ENCODE peak calls at places on chromosomes 4 and X, in four cellular contexts. One of them, this sample, is unnamed.

GRCh38 chr4:184744251-184744650 is 10.4 kb upstream of the CENPU start:
- DNase-seq in psoas muscle: no peak
- DNase-seq in body of pancreas: no peak
- DNase-seq in left lung: no peak
- DNase-seq in this sample: no peak

GRCh38 chrX:151359931-151360871 is 36.8 kb upstream of the VMA21 start:
- DNase-seq in body of pancreas: peak
- DNase-seq in left lung: peak
- DNase-seq in psoas muscle: peak
- DNase-seq in this sample: no peak

GRCh38 chr4:48341776-48342558 is 638 bp downstream of the SLAIN2 start:
- DNase-seq in left lung: peak
- DNase-seq in body of pancreas: peak
- DNase-seq in psoas muscle: peak
- DNase-seq in this sample: peak

GRCh38 chrX:129478516-129478915 is 44.8 kb downstream of the SMARCA1 start:
- DNase-seq in body of pancreas: no peak
- DNase-seq in left lung: no peak
- DNase-seq in psoas muscle: no peak
- DNase-seq in this sample: no peak

GRCh38 chr4:110653602-110654253 is 30.9 kb upstream of the PITX2 start:
- DNase-seq in left lung: no peak
- DNase-seq in psoas muscle: no peak
- DNase-seq in body of pancreas: no peak
- DNase-seq in this sample: no peak

GRCh38 chrX:76643590-76643989 is 216.1 kb downstream of the MAGEE1 start:
- DNase-seq in body of pancreas: no peak
- DNase-seq in left lung: no peak
- DNase-seq in psoas muscle: no peak
- DNase-seq in this sample: no peak

GRCh38 chr4:71130827-71131603 is 137.6 kb downstream of the DCK start:
- DNase-seq in left lung: no peak
- DNase-seq in psoas muscle: no peak
- DNase-seq in body of pancreas: no peak
- DNase-seq in this sample: no peak

GRCh38 chr4:148831945-148832344 is 389.7 kb upstream of the NR3C2 start:
- DNase-seq in body of pancreas: no peak
- DNase-seq in left lung: no peak
- DNase-seq in psoas muscle: no peak
- DNase-seq in this sample: no peak

GRCh38 chr4:71290481-71290880 is 48.3 kb upstream of the SLC4A4 start:
- DNase-seq in psoas muscle: no peak
- DNase-seq in left lung: no peak
- DNase-seq in body of pancreas: no peak
- DNase-seq in this sample: no peak

GRCh38 chr4:142009751-142010150 is 373.4 kb downstream of the IL15 start:
- DNase-seq in body of pancreas: no peak
- DNase-seq in psoas muscle: no peak
- DNase-seq in left lung: no peak
- DNase-seq in this sample: no peak

GRCh38 chrX:9611436-9612145 is 146.7 kb downstream of the TBL1X start:
- DNase-seq in psoas muscle: no peak
- DNase-seq in body of pancreas: no peak
- DNase-seq in left lung: no peak
- DNase-seq in this sample: no peak

GRCh38 chr4:175850240-175850639 is 38.2 kb upstream of the GPM6A start:
- DNase-seq in psoas muscle: no peak
- DNase-seq in body of pancreas: no peak
- DNase-seq in left lung: no peak
- DNase-seq in this sample: no peak

GRCh38 chr4:2806392-2807355 is 13.8 kb downstream of the SH3BP2 start:
- DNase-seq in psoas muscle: peak
- DNase-seq in body of pancreas: peak
- DNase-seq in left lung: peak
- DNase-seq in this sample: peak

GRCh38 chrX:44183329-44183728 is 160.1 kb downstream of the EFHC2 start:
- DNase-seq in left lung: no peak
- DNase-seq in psoas muscle: no peak
- DNase-seq in body of pancreas: no peak
- DNase-seq in this sample: no peak

GRCh38 chr4:96170198-96170597 is 330.3 kb downstream of the PDHA2 start:
- DNase-seq in psoas muscle: no peak
- DNase-seq in body of pancreas: no peak
- DNase-seq in left lung: peak
- DNase-seq in this sample: no peak

GRCh38 chr4:31791666-31792065 is 1071.5 kb downstream of the PCDH7 start:
- DNase-seq in body of pancreas: no peak
- DNase-seq in left lung: no peak
- DNase-seq in psoas muscle: no peak
- DNase-seq in this sample: no peak

GRCh38 chrX:11648705-11649519 is 16.8 kb downstream of the ARHGAP6 start:
- DNase-seq in body of pancreas: no peak
- DNase-seq in left lung: no peak
- DNase-seq in psoas muscle: peak
- DNase-seq in this sample: no peak

GRCh38 chr4:85756938-85757337 is 282.0 kb downstream of the ARHGAP24 start:
- DNase-seq in psoas muscle: no peak
- DNase-seq in left lung: no peak
- DNase-seq in body of pancreas: peak
- DNase-seq in this sample: no peak

GRCh38 chrX:50456712-50457484 is 13.7 kb downstream of the DGKK start:
- DNase-seq in body of pancreas: no peak
- DNase-seq in psoas muscle: no peak
- DNase-seq in left lung: no peak
- DNase-seq in this sample: no peak

GRCh38 chr4:123676550-123677229 is 280.1 kb downstream of the SPRY1 start:
- DNase-seq in body of pancreas: peak
- DNase-seq in left lung: no peak
- DNase-seq in psoas muscle: no peak
- DNase-seq in this sample: no peak

GRCh38 chr4:76293705-76294274 is 12.7 kb upstream of the STBD1 start:
- DNase-seq in body of pancreas: no peak
- DNase-seq in left lung: no peak
- DNase-seq in psoas muscle: no peak
- DNase-seq in this sample: no peak

GRCh38 chrX:107851215-107851614 is 25.5 kb downstream of the MID2 start:
- DNase-seq in body of pancreas: no peak
- DNase-seq in psoas muscle: no peak
- DNase-seq in left lung: no peak
- DNase-seq in this sample: no peak

GRCh38 chr4:128134925-128135324 is 73.8 kb downstream of the LARP1B start:
- DNase-seq in psoas muscle: no peak
- DNase-seq in left lung: no peak
- DNase-seq in body of pancreas: no peak
- DNase-seq in this sample: no peak

GRCh38 chr4:20284990-20285389 is 33.3 kb downstream of the SLIT2 start:
- DNase-seq in left lung: no peak
- DNase-seq in body of pancreas: no peak
- DNase-seq in psoas muscle: no peak
- DNase-seq in this sample: no peak

DNA sequence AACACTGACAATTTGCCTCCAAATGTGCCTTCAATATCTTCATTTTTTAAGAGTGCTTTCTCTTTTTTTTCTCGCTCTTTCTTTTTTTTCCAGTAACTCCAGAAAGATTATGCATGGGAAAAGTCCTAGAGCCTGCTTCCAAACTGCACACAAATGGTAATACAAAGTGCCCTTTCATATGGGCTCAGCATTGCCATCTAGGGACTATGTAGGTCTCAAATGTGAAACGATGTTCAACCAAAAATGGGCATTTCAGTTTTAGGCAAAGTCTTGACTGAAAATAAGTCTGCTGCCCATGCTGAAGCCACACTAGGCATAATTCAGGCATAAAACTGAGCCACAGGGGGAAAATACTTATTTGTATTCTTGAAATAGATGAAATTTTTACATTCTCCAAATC is 65.6 kb downstream of the SYNPO2 start:
- DNase-seq in left lung: no peak
- DNase-seq in psoas muscle: no peak
- DNase-seq in body of pancreas: no peak
- DNase-seq in this sample: no peak
- TF ChIP-seq CTCF in left lung: no peak
- TF ChIP-seq CTCF in psoas muscle: no peak
- TF ChIP-seq CTCF in body of pancreas: no peak
- TF ChIP-seq CTCF in this sample: peak

DNA sequence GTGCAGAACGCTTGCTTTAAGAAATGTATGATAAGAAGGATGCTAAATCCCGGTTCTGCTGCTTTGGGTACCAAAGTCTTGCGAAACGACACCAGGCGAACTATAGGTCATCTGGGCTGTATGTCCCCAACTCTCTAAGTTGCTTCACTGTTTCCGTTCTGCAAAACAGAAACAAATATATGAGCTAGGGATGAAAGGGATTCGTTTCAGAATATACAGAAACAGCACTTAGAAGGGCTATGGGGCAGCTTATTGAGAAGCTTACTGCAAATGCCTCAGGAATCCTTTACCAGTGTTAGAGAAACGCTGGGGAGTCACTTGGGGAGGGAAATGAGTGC is 293 bp upstream of the LRCH2 start:
- DNase-seq in body of pancreas: no peak
- DNase-seq in left lung: no peak
- DNase-seq in psoas muscle: no peak
- DNase-seq in this sample: no peak
- H3K4me3 ChIP-seq in body of pancreas: no peak
- H3K4me3 ChIP-seq in left lung: peak
- H3K4me3 ChIP-seq in psoas muscle: peak
- H3K4me3 ChIP-seq in this sample: peak

GRCh38 chrX:54044126-54044876 is at the start of gene PHF8:
- DNase-seq in left lung: peak
- DNase-seq in body of pancreas: peak
- DNase-seq in psoas muscle: peak
- DNase-seq in this sample: peak

GRCh38 chrX:54043696-54044125 is 562 bp downstream of the PHF8 start:
- DNase-seq in body of pancreas: peak
- DNase-seq in left lung: no peak
- DNase-seq in psoas muscle: no peak
- DNase-seq in this sample: peak

GRCh38 chrX:54044877-54045328 is 630 bp upstream of the PHF8 start:
- DNase-seq in left lung: no peak
- DNase-seq in body of pancreas: no peak
- DNase-seq in psoas muscle: no peak
- DNase-seq in this sample: no peak

GRCh38 chrX:54043084-54043483 is 1.2 kb downstream of the PHF8 start:
- DNase-seq in psoas muscle: no peak
- DNase-seq in left lung: no peak
- DNase-seq in body of pancreas: no peak
- DNase-seq in this sample: no peak

DNA sequence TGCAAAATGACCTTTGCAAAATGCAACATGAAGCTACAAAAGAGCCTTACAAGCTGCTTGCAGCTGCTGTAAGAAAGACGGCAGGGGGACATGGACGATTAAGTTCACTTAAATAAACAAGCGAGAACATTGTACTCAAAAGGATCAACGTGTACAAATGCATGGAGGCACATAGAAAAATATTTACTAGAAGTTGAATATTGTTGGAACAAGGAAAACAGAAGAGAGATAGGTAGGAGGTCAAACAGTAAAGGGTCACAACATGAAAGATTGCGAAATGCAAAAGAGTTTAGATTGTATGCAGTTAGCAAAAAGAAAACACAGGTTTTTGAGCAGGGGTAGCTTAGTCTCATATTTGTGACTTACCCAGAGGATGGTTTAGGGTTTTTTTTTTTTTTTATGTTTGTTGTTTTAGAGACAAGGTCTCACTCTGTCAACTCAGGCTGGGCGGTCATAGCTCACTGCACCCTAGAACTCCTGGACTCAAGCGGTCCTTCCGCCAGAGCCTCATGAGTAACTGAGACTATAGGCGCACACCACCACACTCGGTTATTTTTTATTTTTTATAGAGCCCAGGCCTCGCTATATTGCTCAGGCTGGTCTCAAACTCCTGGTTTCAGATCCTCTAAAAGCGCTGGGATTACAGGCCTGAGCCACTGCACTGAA is 1.4 kb upstream of the PHF8 start:
- DNase-seq in psoas muscle: no peak
- DNase-seq in left lung: no peak
- DNase-seq in body of pancreas: no peak
- DNase-seq in this sample: no peak
- H3K27ac ChIP-seq in psoas muscle: no peak
- H3K27ac ChIP-seq in left lung: no peak
- H3K27ac ChIP-seq in body of pancreas: peak
- H3K27ac ChIP-seq in this sample: no peak

GRCh38 chr4:145797278-145797677 is 117.3 kb downstream of the C4orf51 start:
- DNase-seq in psoas muscle: no peak
- DNase-seq in body of pancreas: no peak
- DNase-seq in left lung: no peak
- DNase-seq in this sample: no peak

GRCh38 chr4:145799225-145799624 is 119.3 kb downstream of the C4orf51 start:
- DNase-seq in left lung: no peak
- DNase-seq in psoas muscle: no peak
- DNase-seq in body of pancreas: no peak
- DNase-seq in this sample: no peak

GRCh38 chr4:145792429-145792828 is 112.5 kb downstream of the C4orf51 start:
- DNase-seq in psoas muscle: peak
- DNase-seq in left lung: no peak
- DNase-seq in body of pancreas: no peak
- DNase-seq in this sample: no peak

GRCh38 chr4:145795535-145795934 is 115.6 kb downstream of the C4orf51 start:
- DNase-seq in body of pancreas: no peak
- DNase-seq in psoas muscle: no peak
- DNase-seq in left lung: no peak
- DNase-seq in this sample: no peak

GRCh38 chr4:145796338-145796737 is 116.4 kb downstream of the C4orf51 start:
- DNase-seq in body of pancreas: no peak
- DNase-seq in psoas muscle: no peak
- DNase-seq in left lung: no peak
- DNase-seq in this sample: no peak
- TF ChIP-seq CTCF in body of pancreas: no peak
- TF ChIP-seq CTCF in psoas muscle: no peak
- TF ChIP-seq CTCF in left lung: no peak
- TF ChIP-seq CTCF in this sample: no peak

DNA sequence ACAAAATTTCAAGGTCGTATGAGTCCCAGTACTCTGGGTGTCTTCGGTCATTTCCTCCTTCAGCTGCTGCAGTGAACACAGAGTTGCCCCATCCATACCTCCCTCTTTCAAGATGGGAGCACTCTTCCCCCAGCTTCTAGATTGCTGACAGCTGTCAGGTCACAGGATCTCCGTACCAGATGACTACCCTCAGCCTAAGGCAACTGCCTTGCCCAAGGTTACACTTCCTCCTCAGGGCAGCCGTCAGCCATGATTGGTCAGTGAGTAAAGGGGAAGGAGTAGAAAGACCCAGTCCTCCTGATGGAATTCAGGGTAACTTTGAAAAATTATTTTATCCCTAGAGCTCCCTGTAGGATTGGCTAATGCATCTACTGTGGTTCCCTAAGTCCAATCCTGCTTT is 81.6 kb downstream of the NAF1 start:
- DNase-seq in body of pancreas: no peak
- DNase-seq in psoas muscle: no peak
- DNase-seq in left lung: no peak
- DNase-seq in this sample: no peak
- H3K4me3 ChIP-seq in body of pancreas: no peak
- H3K4me3 ChIP-seq in psoas muscle: no peak
- H3K4me3 ChIP-seq in left lung: no peak
- H3K4me3 ChIP-seq in this sample: no peak

This sample was measured in dorsolateral prefrontal cortex.